ENCODE peak calls at places on chromosomes 5 and 9, in four cellular contexts. N, P, G and H are unnamed samples.

GRCh38 chr5:139949710-139950109 is 93.4 kb downstream of the NRG2 start:
- DNase-seq in N (no peak), P (peak; percentile 40), G (no peak), H (peak; percentile 48)

GRCh38 chr5:180047667-180048066 is 23.9 kb downstream of the RNF130 start:
- DNase-seq in N (no peak), P (no peak), G (no peak), H (no peak)

GRCh38 chr9:77218612-77219011 is 41.3 kb downstream of the VPS13A start:
- DNase-seq in N (no peak), P (no peak), G (peak; percentile 86), H (no peak)

GRCh38 chr9:128394404-128395168 is 23.4 kb downstream of the URM1 start:
- DNase-seq in N (no peak), P (no peak), G (no peak), H (no peak)

GRCh38 chr9:114046876-114047275 is 31.2 kb downstream of the AMBP start:
- DNase-seq in N (no peak), P (no peak), G (peak; percentile 52), H (no peak)

GRCh38 chr5:58854396-58854795 is 271.5 kb downstream of the RAB3C start:
- DNase-seq in N (no peak), P (no peak), G (no peak), H (no peak)

GRCh38 chr5:57478826-57479225 is 3.8 kb downstream of the ACTBL2 start:
- DNase-seq in N (no peak), P (no peak), G (no peak), H (no peak)

GRCh38 chr5:168434746-168435321 is 51.4 kb upstream of the RARS1 start:
- DNase-seq in N (no peak), P (no peak), G (peak; percentile 73), H (no peak)

GRCh38 chr5:172436874-172437369 is 17.4 kb downstream of the SH3PXD2B start:
- DNase-seq in N (no peak), P (no peak), G (no peak), H (no peak)

GRCh38 chr5:56259002-56259511 is 25.9 kb upstream of the ANKRD55 start:
- DNase-seq in N (no peak), P (no peak), G (peak; percentile 97), H (no peak)

GRCh38 chr9:127905788-127906191 is 6.4 kb upstream of the ST6GALNAC6 start:
- DNase-seq in N (no peak), P (no peak), G (no peak), H (no peak)

GRCh38 chr5:178532666-178533065 is 57.5 kb downstream of the COL23A1 start:
- DNase-seq in N (no peak), P (no peak), G (no peak), H (no peak)

GRCh38 chr5:88190106-88190834 is 78.4 kb downstream of the TMEM161B start:
- DNase-seq in N (peak; percentile 34), P (no peak), G (no peak), H (peak; percentile 31)

GRCh38 chr9:87816041-87816440 is 66.6 kb upstream of the SPATA31E1 start:
- DNase-seq in N (no peak), P (no peak), G (peak; percentile 4), H (no peak)

GRCh38 chr5:109487753-109488420 is 78.1 kb upstream of the PJA2 start:
- DNase-seq in N (no peak), P (no peak), G (no peak), H (no peak)

GRCh38 chr5:141814064-141814982 is 63.9 kb downstream of the PCDH1 start:
- DNase-seq in N (peak; percentile 89), P (peak; percentile 95), G (no peak), H (peak; percentile 84)

GRCh38 chr5:157004893-157005551 is 42.0 kb upstream of the TIMD4 start:
- DNase-seq in N (no peak), P (no peak), G (no peak), H (no peak)

GRCh38 chr9:110006657-110007056 is 201.3 kb downstream of the C9orf152 start:
- DNase-seq in N (peak; percentile 44), P (no peak), G (no peak), H (peak; percentile 40)

GRCh38 chr5:179264641-179265528 is 80.4 kb downstream of the ADAMTS2 start:
- DNase-seq in N (peak; percentile 28), P (peak; percentile 54), G (no peak), H (no peak)

GRCh38 chr5:77129386-77129785 is 42.3 kb upstream of the ZBED3 start:
- DNase-seq in N (peak; percentile 56), P (peak; percentile 74), G (peak; percentile 13), H (peak; percentile 59)

GRCh38 chr5:150214289-150214688 is 24.4 kb downstream of the SLC6A7 start:
- DNase-seq in N (peak; percentile 43), P (no peak), G (peak; percentile 9), H (no peak)

DNA sequence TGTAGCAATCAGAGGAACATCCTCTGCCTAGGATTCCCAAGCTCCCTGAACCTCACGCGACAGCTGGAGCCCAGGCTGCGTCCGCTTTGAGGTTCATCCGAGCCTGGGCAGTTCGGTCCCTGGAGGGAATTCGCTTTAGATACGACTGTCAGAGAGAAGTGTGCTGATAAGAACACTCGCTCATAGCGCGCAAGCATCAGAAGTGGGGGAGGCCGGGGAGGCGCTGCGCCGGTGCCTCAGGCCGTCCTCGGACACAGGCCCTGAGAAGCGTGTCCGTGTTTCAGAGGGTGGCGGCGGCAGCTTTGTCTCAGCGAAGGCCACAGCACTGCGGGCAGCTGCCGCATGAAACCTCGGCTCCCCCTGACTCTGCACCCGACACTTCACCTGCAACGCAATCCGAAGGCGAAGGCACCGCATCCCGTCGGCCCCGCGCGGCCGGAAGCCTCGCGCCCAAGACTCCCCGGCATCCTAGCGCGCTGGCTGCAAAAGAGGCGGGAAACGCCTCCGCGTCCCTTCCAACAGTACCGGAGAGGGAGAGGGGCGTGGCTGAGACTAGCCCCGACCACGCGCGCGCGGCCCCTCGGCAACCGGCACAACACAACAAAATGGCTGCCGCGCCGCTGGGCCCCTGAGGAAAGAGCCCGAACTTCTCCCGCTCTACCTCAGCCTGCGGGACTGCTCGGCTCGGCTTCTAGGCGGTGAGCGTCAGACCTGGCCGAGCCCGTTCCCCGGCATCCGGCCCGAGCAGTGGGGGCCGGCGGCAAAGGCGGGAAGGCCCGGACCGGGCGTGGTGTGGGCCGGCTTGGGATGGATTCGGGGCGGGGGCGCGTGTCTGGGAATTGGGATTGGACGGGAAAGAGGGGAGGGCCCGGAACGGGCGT is at the start of gene CNTRL:
- DNase-seq in N (peak; percentile 87), P (peak; percentile 90), G (peak; percentile 85), H (peak; percentile 95)
- H3K4ac ChIP-seq in N (no peak within 1 kb of the TSS), P (peak within 1 kb of the TSS; percentile 27), G (peak within 1 kb of the TSS; percentile 74), H (no peak within 1 kb of the TSS)

GRCh38 chr5:96775050-96775449 is 32.7 kb downstream of the ERAP1 start:
- DNase-seq in N (no peak), P (no peak), G (no peak), H (no peak)
- H3K56ac ChIP-seq in N (no peak overlapping the region), P (no peak overlapping the region), G (no peak overlapping the region), H (no peak overlapping the region)

GRCh38 chr9:136997830-136998234 is 1.5 kb upstream of the CLIC3 start:
- DNase-seq in N (no peak), P (no peak), G (no peak), H (no peak)
- H3K4ac ChIP-seq in N (no peak overlapping the region), P (no peak overlapping the region), G (peak overlapping the region; percentile 80), H (no peak overlapping the region)

GRCh38 chr9:126902160-126902559 is 12.4 kb upstream of the RALGPS1 start:
- DNase-seq in N (no peak), P (no peak), G (no peak), H (no peak)
- H3K56ac ChIP-seq in N (no peak overlapping the region), P (no peak overlapping the region), G (no peak overlapping the region), H (no peak overlapping the region)

GRCh38 chr9:79695531-79696218 is 123.9 kb downstream of the TLE4 start:
- DNase-seq in N (no peak), P (no peak), G (no peak), H (no peak)
- H3K4ac ChIP-seq in N (no peak overlapping the region), P (no peak overlapping the region), G (no peak overlapping the region), H (no peak overlapping the region)

GRCh38 chr9:105678163-105678562 is 15.9 kb downstream of the TAL2 start:
- DNase-seq in N (no peak), P (no peak), G (no peak), H (peak; percentile 68)
- H3K56ac ChIP-seq in N (no peak overlapping the region), P (no peak overlapping the region), G (no peak overlapping the region), H (no peak overlapping the region)

DNA sequence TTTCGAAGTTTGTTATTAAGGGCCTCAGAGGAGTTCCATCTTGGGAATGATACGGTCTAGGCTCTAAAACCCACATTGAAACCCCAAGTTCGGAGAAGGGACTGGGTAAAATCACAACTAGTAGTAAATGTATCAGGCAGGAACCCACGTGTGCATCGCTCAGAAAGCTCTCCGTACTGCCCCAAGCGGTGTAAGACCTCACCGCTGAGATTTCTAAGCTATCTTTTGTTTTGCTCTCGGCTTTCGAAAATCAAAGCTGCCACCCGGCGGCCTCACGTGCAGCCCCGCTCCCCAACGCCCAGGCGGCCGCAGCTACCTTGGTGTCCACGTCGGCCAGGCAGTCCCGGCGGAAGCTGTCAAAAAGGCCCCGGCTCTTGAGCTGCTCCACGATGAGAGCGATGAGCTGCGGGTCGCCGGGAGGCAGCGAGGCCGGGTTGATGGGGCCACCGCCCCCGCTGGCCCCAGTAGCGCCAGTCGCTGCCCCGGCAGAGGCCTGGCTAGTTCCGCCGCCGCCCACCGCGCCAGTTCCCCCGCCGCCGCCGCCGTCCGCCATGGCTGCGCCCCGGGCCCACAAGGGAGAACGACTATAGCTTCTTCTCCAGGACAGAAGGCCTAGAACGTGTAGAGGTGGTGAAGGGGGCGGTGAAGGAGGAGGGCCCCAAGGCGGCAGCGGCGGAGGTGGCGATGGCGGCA is 420 bp downstream of the BOD1 start:
- DNase-seq in N (peak; percentile 63), P (peak; percentile 71), G (peak; percentile 85), H (peak; percentile 90)
- H3K4ac ChIP-seq in N (no peak overlapping the region), P (no peak overlapping the region), G (peak overlapping the region; percentile 87), H (peak overlapping the region; percentile 65)

DNA sequence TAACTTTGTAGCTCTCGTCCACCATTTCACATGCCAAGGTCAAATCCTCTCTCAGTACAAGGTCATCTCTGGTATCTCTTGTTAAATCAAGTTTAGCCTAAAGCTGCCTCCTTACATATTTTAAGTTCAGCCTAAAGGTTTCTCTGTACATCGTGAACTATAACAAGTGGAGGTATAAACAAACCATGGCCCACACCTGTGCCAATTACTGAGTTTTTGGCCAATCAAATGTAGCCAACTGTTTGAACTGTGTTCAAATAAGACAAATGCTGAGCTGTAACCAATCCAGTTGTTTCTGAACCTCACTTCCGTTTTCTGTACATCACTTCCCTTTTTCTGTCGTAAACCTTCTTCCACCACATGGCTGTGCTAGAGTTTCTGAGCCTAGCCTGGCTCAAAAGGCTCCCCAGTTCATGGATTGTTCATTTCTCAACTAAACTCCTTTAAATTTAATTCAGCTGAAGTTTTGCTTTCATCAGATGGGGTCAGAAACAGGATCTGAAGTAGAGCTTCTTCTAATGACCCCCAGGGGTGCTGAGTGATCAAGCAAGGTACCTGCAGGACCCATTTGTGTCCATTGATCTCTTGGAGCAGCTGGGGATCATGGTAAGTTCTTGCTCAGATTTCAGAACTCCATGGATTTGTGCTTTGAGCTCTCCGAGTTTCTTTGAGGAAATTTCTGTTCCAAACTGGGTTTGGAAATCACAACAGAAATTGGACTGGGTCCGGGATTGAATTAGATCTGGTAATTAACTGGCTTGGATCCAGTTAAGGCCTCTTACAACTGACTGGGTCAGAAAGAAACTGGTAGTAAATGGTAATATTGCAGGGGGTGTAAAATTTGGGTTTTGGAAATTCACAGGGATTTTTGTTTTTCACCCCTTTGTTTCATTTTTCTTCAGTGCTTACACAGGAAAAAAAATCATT is 11.0 kb upstream of the NANS start:
- DNase-seq in N (no peak), P (no peak), G (no peak), H (no peak)
- H3K56ac ChIP-seq in N (no peak overlapping the region), P (no peak overlapping the region), G (no peak overlapping the region), H (no peak overlapping the region)